ENCODE peak calls at places on chromosomes 16 and 17, in ten cellular contexts. E is tibial nerve; N is neural crest cell; U is pancreas; S is AG04449; F is bronchial epithelial cell; O is epithelial cell of esophagus; A is HFF-Myc; V is heart right ventricle; J is CD8-positive, alpha-beta T cell. R is an unnamed sample.

GRCh38 chr16:80573700-80574120 is 32.9 kb downstream of the DYNLRB2 start:
- DNase-seq in E (no peak), N (no peak), U (no peak), S (no peak), F (no peak), O (no peak), A (no peak), V (no peak), J (no peak), R (no peak)

GRCh38 chr17:13333661-13334060 is 268.1 kb downstream of the HS3ST3A1 start:
- DNase-seq in E (no peak), N (no peak), U (no peak), S (no peak), F (no peak), O (no peak), A (no peak), V (no peak), J (no peak), R (no peak)

GRCh38 chr16:72848759-72849664 is 198.9 kb downstream of the ZFHX3 start:
- DNase-seq in E (peak; percentile 79), N (no peak), U (peak; percentile 98), S (peak; percentile 62), F (peak; percentile 76), O (peak; percentile 85), A (peak; percentile 65), V (peak; percentile 89), J (no peak), R (no peak)

GRCh38 chr17:67015001-67015400 is 29.4 kb upstream of the CACNG1 start:
- DNase-seq in E (no peak), N (no peak), U (no peak), S (no peak), F (no peak), O (no peak), A (no peak), V (no peak), J (no peak), R (no peak)

GRCh38 chr17:50469005-50469605 is 425 bp upstream of the CHAD start:
- DNase-seq in E (no peak), N (no peak), U (peak; percentile 56), S (no peak), F (no peak), O (no peak), A (no peak), V (no peak), J (no peak), R (no peak)

GRCh38 chr17:19648475-19649406 is at the start of gene ALDH3A2:
- DNase-seq in E (peak; percentile 95), N (peak; percentile 91), U (peak; percentile 97), S (peak; percentile 31), F (peak; percentile 86), O (peak; percentile 95), A (peak; percentile 62), V (peak; percentile 97), J (peak; percentile 88), R (peak; percentile 90)

GRCh38 chr16:78794581-78795300 is 695.3 kb downstream of the WWOX start:
- DNase-seq in E (no peak), N (no peak), U (no peak), S (no peak), F (no peak), O (no peak), A (no peak), V (no peak), J (no peak), R (no peak)

GRCh38 chr17:5468075-5468473 is 708 bp downstream of the DHX33 start:
- DNase-seq in E (no peak), N (no peak), U (no peak), S (no peak), F (peak; percentile 7), O (peak; percentile 15), A (no peak), V (no peak), J (no peak), R (no peak)

GRCh38 chr17:1516403-1517161 is at the start of gene INPP5K:
- DNase-seq in E (peak; percentile 90), N (peak; percentile 93), U (peak; percentile 98), S (peak; percentile 84), F (peak; percentile 94), O (peak; percentile 99), A (peak; percentile 88), V (peak; percentile 98), J (peak; percentile 97), R (peak; percentile 97)

GRCh38 chr17:1518410-1518809 is 2.0 kb upstream of the INPP5K start:
- DNase-seq in E (no peak), N (no peak), U (no peak), S (no peak), F (no peak), O (no peak), A (no peak), V (no peak), J (no peak), R (no peak)

GRCh38 chr17:1519678-1520077 is 3.3 kb upstream of the INPP5K start:
- DNase-seq in E (no peak), N (no peak), U (no peak), S (no peak), F (no peak), O (no peak), A (no peak), V (no peak), J (no peak), R (no peak)

GRCh38 chr17:1522626-1523025 is 6.2 kb upstream of the INPP5K start:
- DNase-seq in E (no peak), N (no peak), U (no peak), S (no peak), F (no peak), O (no peak), A (no peak), V (no peak), J (no peak), R (no peak)

DNA sequence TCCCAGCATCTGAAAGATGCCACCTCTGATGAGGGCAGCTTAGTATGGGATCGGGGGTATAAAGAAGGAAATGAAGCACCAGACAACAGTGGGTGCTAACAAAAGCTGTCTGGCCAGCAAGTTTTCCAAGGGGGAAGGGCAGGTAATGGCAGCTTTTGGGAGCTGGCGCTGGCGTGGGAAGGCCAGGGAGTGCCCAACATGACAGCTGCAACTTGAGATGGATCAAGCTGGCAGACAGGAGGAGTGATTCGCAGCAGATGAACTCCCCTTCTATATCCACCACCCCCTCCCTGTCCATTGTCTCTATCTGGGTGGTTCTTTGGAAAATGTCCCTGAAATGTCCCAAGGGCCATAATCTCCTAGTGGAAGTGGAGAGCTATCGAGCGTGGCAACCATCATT is 4.7 kb upstream of the INPP5K start:
- DNase-seq in E (no peak), N (no peak), U (no peak), S (no peak), F (no peak), O (no peak), A (no peak), V (no peak), J (no peak), R (no peak)
- TF ChIP-seq CTCF in E (no peak), N (no peak), U (no peak), S (no peak), F (no peak), O (no peak), A (no peak), V (no peak), J (no peak), R (no peak)

GRCh38 chr17:284676-285355 is 67.8 kb downstream of the RPH3AL start:
- DNase-seq in E (no peak), N (no peak), U (peak; percentile 44), S (no peak), F (no peak), O (no peak), A (no peak), V (no peak), J (no peak), R (no peak)

GRCh38 chr17:283911-284675 is 68.5 kb downstream of the RPH3AL start:
- DNase-seq in E (no peak), N (no peak), U (peak; percentile 42), S (no peak), F (no peak), O (no peak), A (no peak), V (no peak), J (no peak), R (no peak)

GRCh38 chr17:282912-283882 is 69.4 kb downstream of the RPH3AL start:
- DNase-seq in E (no peak), N (no peak), U (peak; percentile 47), S (no peak), F (no peak), O (no peak), A (no peak), V (no peak), J (no peak), R (no peak)

GRCh38 chr17:286571-286970 is 66.0 kb downstream of the RPH3AL start:
- DNase-seq in E (no peak), N (no peak), U (peak; percentile 49), S (no peak), F (no peak), O (no peak), A (no peak), V (no peak), J (no peak), R (no peak)

DNA sequence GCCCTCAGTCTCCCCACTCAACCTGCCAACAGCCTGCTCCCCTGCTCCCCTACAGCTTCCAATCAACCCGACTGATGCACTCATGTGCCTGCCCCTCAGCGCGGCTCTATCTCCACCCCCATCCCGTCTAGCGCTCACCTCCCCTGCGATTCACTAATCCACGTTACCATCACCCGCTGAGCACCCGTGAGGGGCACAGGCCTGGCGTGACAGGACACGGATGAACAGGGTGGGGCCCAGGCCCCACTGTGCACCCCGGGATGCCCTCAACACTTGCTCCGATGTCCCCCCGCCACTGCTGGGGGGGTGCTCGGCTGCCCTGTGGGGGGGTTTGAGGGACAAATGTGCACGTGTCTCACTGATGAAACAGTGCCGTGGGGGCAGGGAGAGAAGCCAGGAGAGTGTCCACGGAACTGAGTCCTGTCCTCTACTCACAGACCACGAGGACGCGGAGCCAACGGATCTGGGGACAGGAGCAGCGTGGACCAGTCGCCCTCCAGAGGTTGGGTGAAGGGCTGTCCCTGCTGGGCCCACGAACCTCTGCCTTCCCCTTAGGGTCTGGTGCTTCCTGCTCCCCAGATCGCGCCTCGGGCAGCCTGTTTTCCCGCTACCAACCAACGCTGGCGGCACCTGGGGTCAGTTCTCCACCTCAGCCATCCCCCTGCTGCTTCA is 66.7 kb downstream of the RPH3AL start:
- DNase-seq in E (no peak), N (no peak), U (peak; percentile 54), S (no peak), F (no peak), O (no peak), A (no peak), V (no peak), J (no peak), R (no peak)
- TF ChIP-seq CTCF in E (no peak), N (no peak), U (no peak), S (no peak), F (no peak), O (no peak), A (no peak), V (no peak), J (no peak), R (no peak)

GRCh38 chr16:68590201-68590994 is 51.3 kb downstream of the ZFP90 start:
- DNase-seq in E (no peak), N (peak; percentile 83), U (peak; percentile 90), S (no peak), F (peak; percentile 61), O (peak; percentile 85), A (peak; percentile 25), V (no peak), J (peak; percentile 33), R (peak; percentile 42)

GRCh38 chr16:68596266-68596665 is 48.8 kb upstream of the CDH3 start:
- DNase-seq in E (no peak), N (no peak), U (no peak), S (no peak), F (no peak), O (peak; percentile 55), A (no peak), V (no peak), J (no peak), R (no peak)

DNA sequence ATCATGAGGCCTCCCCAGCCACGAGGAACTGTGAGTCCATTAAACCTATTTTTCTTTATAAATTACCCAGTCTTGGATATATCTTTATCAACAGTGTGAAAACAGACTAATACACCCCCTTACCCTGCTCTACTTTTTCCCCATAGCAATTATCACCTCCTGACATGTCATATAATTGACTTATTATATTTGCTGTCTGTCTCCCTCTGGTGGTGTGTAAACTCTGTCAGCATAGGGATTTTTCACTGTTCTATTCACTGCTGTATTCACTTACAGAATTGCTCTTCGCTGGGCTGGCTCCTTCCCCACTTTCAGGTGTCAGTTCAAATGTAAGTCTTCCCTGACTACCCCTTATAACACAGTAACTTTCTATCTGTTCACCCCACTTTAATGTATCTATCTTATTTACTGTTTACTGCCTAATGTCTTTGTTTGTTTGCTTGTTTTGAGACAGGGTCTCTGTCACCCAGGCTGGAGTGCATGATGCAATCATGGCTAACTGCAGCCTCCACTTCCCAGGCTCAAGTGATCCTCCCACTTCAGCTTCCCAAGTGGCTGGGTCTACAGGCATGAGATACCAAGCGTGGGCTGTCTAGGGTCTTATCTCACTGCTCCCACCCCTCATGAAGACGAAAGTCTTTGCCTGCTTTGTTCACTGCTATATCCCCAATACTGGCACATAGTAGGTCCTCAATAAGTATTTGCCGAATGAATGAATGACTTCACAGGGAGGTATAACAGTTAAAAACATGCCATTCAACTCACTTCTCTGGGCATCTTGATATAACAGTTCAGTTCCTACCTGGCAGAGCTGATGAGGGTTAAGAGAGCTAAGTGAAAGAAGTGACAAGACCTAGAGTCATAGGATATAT is 52.4 kb upstream of the CDH3 start:
- DNase-seq in E (no peak), N (no peak), U (no peak), S (no peak), F (peak; percentile 25), O (peak; percentile 49), A (no peak), V (no peak), J (no peak), R (no peak)
- TF ChIP-seq CTCF in E (no peak), N (peak; percentile 51), U (no peak), S (no peak), F (peak; percentile 23), O (peak; percentile 27), A (peak; percentile 22), V (no peak), J (peak; percentile 42), R (peak; percentile 41)

GRCh38 chr17:41452276-41452675 is 11.5 kb upstream of the KRT38 start:
- DNase-seq in E (no peak), N (no peak), U (no peak), S (no peak), F (no peak), O (no peak), A (no peak), V (no peak), J (no peak), R (no peak)

GRCh38 chr17:41453069-41453468 is 12.3 kb upstream of the KRT38 start:
- DNase-seq in E (no peak), N (no peak), U (no peak), S (no peak), F (no peak), O (no peak), A (no peak), V (no peak), J (no peak), R (no peak)

GRCh38 chr17:41455236-41455635 is 11.9 kb downstream of the KRT32 start:
- DNase-seq in E (no peak), N (no peak), U (no peak), S (no peak), F (peak; percentile 22), O (peak; percentile 26), A (no peak), V (no peak), J (no peak), R (no peak)

GRCh38 chr17:41457656-41458055 is 9.5 kb downstream of the KRT32 start:
- DNase-seq in E (no peak), N (no peak), U (no peak), S (no peak), F (no peak), O (peak; percentile 13), A (no peak), V (no peak), J (no peak), R (no peak)

DNA sequence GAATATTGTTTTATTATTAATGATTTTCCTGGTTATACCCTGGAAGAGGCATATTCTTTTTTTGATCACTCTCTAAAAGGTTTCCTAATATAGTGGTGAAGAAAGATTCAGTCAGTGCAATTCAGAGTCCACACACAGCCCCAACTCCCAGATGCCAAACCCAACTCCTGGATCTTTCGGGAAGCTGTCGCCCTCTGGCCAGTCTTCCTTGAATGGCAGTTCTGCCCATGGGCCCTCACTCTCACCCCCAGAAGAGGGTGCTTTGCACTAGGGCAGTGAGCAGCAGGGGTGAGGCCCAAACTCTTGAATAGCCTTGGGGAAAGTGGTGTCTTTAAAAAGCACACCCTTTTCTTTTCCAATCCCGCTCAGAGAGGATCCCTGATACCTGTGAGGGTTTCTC is 11.0 kb downstream of the KRT32 start:
- DNase-seq in E (no peak), N (no peak), U (no peak), S (no peak), F (no peak), O (peak; percentile 51), A (no peak), V (no peak), J (no peak), R (no peak)
- TF ChIP-seq CTCF in E (no peak), N (no peak), U (no peak), S (no peak), F (peak; percentile 33), O (peak; percentile 39), A (peak; percentile 14), V (no peak), J (no peak), R (no peak)